ENCODE peak calls at places on chromosomes 3 and 15, in four cellular contexts. H is HFFc6, Z is D341Med, G is KG1. I is an unnamed sample.

GRCh38 chr3:25657293-25657692 is 7.4 kb downstream of the TOP2B start:
- DNase-seq in Z (no peak), G (no peak), H (no peak), I (no peak)

GRCh38 chr3:193777524-193777923 is 184.5 kb downstream of the OPA1 start:
- DNase-seq in H (no peak), Z (no peak), G (no peak), I (no peak)

GRCh38 chr15:91380114-91380513 is 280.1 kb downstream of the SV2B start:
- DNase-seq in G (no peak), H (no peak), Z (no peak), I (no peak)

GRCh38 chr3:25120666-25121065 is 307.4 kb upstream of the RARB start:
- DNase-seq in H (no peak), G (no peak), Z (no peak), I (no peak)

GRCh38 chr3:194204793-194205065 is 68.8 kb downstream of the HES1 start:
- DNase-seq in G (no peak), Z (no peak), H (no peak), I (peak)

GRCh38 chr3:103977417-103977816 is 1389.3 kb upstream of the ALCAM start:
- DNase-seq in H (no peak), G (no peak), Z (no peak), I (no peak)

GRCh38 chr3:127667119-127667681 is 5.6 kb upstream of the ABTB1 start:
- DNase-seq in Z (peak), G (no peak), H (no peak), I (peak)

GRCh38 chr15:79778378-79778990 is 118.3 kb downstream of the MTHFS start:
- DNase-seq in Z (no peak), G (no peak), H (no peak), I (no peak)

GRCh38 chr3:119600732-119601131 is 3.0 kb downstream of the PLA1A start:
- DNase-seq in G (no peak), H (no peak), Z (peak), I (no peak)

GRCh38 chr15:64842986-64843561 is 1.4 kb downstream of the PLEKHO2 start:
- DNase-seq in Z (no peak), H (peak), G (no peak), I (no peak)

GRCh38 chr3:31968927-31969418 is 12.1 kb downstream of the OSBPL10 start:
- DNase-seq in G (no peak), Z (no peak), H (peak), I (no peak)

GRCh38 chr3:70086336-70086735 is 86.8 kb downstream of the SAMMSON start:
- DNase-seq in H (no peak), G (no peak), Z (no peak), I (no peak)

GRCh38 chr15:72168131-72168825 is 29.3 kb downstream of the GRAMD2A start:
- DNase-seq in G (peak), H (no peak), Z (no peak), I (no peak)

GRCh38 chr15:80568876-80569605 is 126.1 kb upstream of the ABHD17C start:
- DNase-seq in H (no peak), G (no peak), Z (no peak), I (no peak)

GRCh38 chr15:68492855-68493254 is 60.9 kb upstream of the ITGA11 start:
- DNase-seq in H (peak), G (no peak), Z (no peak), I (no peak)

GRCh38 chr15:68812596-68813548 is 7.8 kb downstream of the ANP32A start:
- DNase-seq in Z (no peak), H (no peak), G (no peak), I (no peak)

GRCh38 chr3:13353936-13354542 is 66.1 kb downstream of the NUP210 start:
- DNase-seq in H (no peak), G (no peak), Z (no peak), I (no peak)

GRCh38 chr15:76108021-76108723 is 48.4 kb downstream of the TMEM266 start:
- DNase-seq in G (no peak), H (no peak), Z (peak), I (no peak)

GRCh38 chr3:24523988-24524727 is 29.5 kb upstream of the THRB start:
- DNase-seq in Z (no peak), H (no peak), G (no peak), I (no peak)

GRCh38 chr3:129286081-129286480 is 7.4 kb downstream of the HMCES start:
- DNase-seq in H (no peak), Z (peak), G (no peak), I (no peak)

GRCh38 chr3:193857996-193858395 is 265.0 kb downstream of the OPA1 start:
- DNase-seq in Z (no peak), H (peak), G (no peak), I (no peak)

GRCh38 chr3:126923423-126923822 is 59.5 kb upstream of the PLXNA1 start:
- DNase-seq in H (no peak), G (no peak), Z (no peak), I (no peak)

GRCh38 chr15:25597576-25597975 is 158.8 kb upstream of the UBE3A start:
- DNase-seq in Z (no peak), H (no peak), G (no peak), I (no peak)

GRCh38 chr15:63977102-63977501 is 69.2 kb downstream of the DAPK2 start:
- DNase-seq in H (no peak), Z (no peak), G (no peak), I (no peak)

GRCh38 chr3:19688767-19689166 is 245.2 kb downstream of the EFHB start:
- DNase-seq in Z (no peak), H (no peak), G (no peak), I (no peak)

GRCh38 chr15:98620020-98620419 is 28.3 kb upstream of the IGF1R start:
- DNase-seq in H (no peak), G (no peak), Z (no peak), I (no peak)

GRCh38 chr3:14481646-14482036 is 58.5 kb downstream of the GRIP2 start:
- DNase-seq in H (no peak), Z (no peak), G (no peak), I (no peak)

GRCh38 chr3:51471775-51472652 is 27.8 kb downstream of the DCAF1 start:
- DNase-seq in Z (no peak), G (no peak), H (no peak), I (no peak)

GRCh38 chr3:56702487-56703315 is 19.6 kb upstream of the TASOR start:
- DNase-seq in H (peak), Z (peak), G (peak), I (peak)

GRCh38 chr3:53464424-53464823 is 30.0 kb upstream of the CACNA1D start:
- DNase-seq in G (no peak), Z (no peak), H (no peak), I (no peak)

GRCh38 chr3:190172751-190173150 is 52.1 kb upstream of the P3H2 start:
- DNase-seq in H (peak), Z (no peak), G (no peak), I (no peak)

GRCh38 chr3:7546219-7546618 is 685.3 kb downstream of the GRM7 start:
- DNase-seq in G (peak), H (no peak), Z (peak), I (no peak)

I was measured in NCI-H510A treated with DMSO at 0.1 percent for 48 hours.